ENCODE peak calls at places on chromosomes 5 and 9, in seven cellular contexts. O is renal cortical epithelial cell, M is amniotic stem cell, K is substantia nigra, I is heart right ventricle, U is occipital lobe, X is ELF-1. H is an unnamed sample.

GRCh38 chr9:31776471-31776870 is 608.0 kb upstream of the ACO1 start:
- DNase-seq in U (no peak), M (no peak), I (no peak), X (no peak), O (peak), K (no peak), H (no peak)

GRCh38 chr5:61120534-61120933 is 41.7 kb downstream of the SMIM15 start:
- DNase-seq in U (no peak), K (no peak), M (no peak), I (no peak), O (peak), X (no peak), H (no peak)

GRCh38 chr5:96876292-96876850 is at the start of gene ERAP2:
- DNase-seq in O (peak), I (no peak), M (no peak), X (no peak), U (no peak), K (peak), H (no peak)

GRCh38 chr9:107945493-107945892 is 455.9 kb upstream of the KLF4 start:
- DNase-seq in U (no peak), O (no peak), K (no peak), X (no peak), M (no peak), I (no peak), H (no peak)

GRCh38 chr5:172683696-172684464 is 42.8 kb downstream of the NEURL1B start:
- DNase-seq in O (no peak), K (no peak), X (peak), U (no peak), I (no peak), M (no peak), H (no peak)

GRCh38 chr5:142063878-142064331 is 44.7 kb upstream of the NDFIP1 start:
- DNase-seq in M (no peak), O (peak), I (peak), U (peak), K (peak), X (peak), H (peak)

GRCh38 chr5:3924990-3925389 is 329.4 kb downstream of the IRX1 start:
- DNase-seq in M (no peak), O (no peak), U (no peak), I (no peak), X (peak), K (no peak), H (no peak)

GRCh38 chr5:31225118-31225517 is 31.6 kb downstream of the CDH6 start:
- DNase-seq in X (no peak), U (no peak), O (no peak), K (no peak), M (no peak), I (peak), H (no peak)

GRCh38 chr5:14036947-14037346 is 92.5 kb upstream of the DNAH5 start:
- DNase-seq in K (no peak), X (peak), I (no peak), O (peak), U (no peak), M (no peak), H (no peak)

GRCh38 chr5:144187699-144188294 is 17.1 kb downstream of the KCTD16 start:
- DNase-seq in O (peak), I (peak), M (peak), U (no peak), K (no peak), X (no peak), H (no peak)

GRCh38 chr5:178067705-178068104 is 45.6 kb upstream of the N4BP3 start:
- DNase-seq in U (no peak), X (no peak), I (no peak), O (no peak), M (no peak), K (no peak), H (no peak)

GRCh38 chr5:126464959-126465358 is 41.8 kb downstream of the GRAMD2B start:
- DNase-seq in X (no peak), M (no peak), I (no peak), O (no peak), U (no peak), K (no peak), H (no peak)

GRCh38 chr9:90969021-90969675 is 167.5 kb downstream of the SYK start:
- DNase-seq in M (no peak), O (no peak), K (no peak), I (no peak), X (no peak), U (no peak), H (no peak)